ENCODE peak calls at places on chromosomes 6 and 20, in five cellular contexts. F, X, K, H and P are unnamed samples.

GRCh38 chr6:95569560-95569959 is 7.8 kb upstream of the MANEA start:
- DNase-seq in X (no peak), F (no peak), H (no peak), K (no peak), P (no peak)

GRCh38 chr6:85354761-85355618 is 94.9 kb upstream of the NT5E start:
- DNase-seq in F (peak), K (peak), X (peak), H (peak), P (peak)

GRCh38 chr6:25017932-25018581 is 82.3 kb upstream of the RIPOR2 start:
- DNase-seq in F (peak), X (peak), K (peak), H (peak), P (peak)

GRCh38 chr6:42292002-42292735 is 74.5 kb upstream of the MRPS10 start:
- DNase-seq in K (peak), H (peak), X (no peak), F (no peak), P (peak)

GRCh38 chr6:30156262-30156599 is 4.8 kb downstream of the TRIM10 start:
- DNase-seq in H (peak), F (no peak), K (peak), X (no peak), P (no peak)

GRCh38 chr6:124535746-124536145 is 426.5 kb upstream of the RNF217 start:
- DNase-seq in H (no peak), K (peak), F (no peak), X (no peak), P (no peak)

GRCh38 chr6:34585512-34586045 is 29.4 kb upstream of the SPDEF start:
- DNase-seq in K (no peak), H (peak), X (no peak), F (no peak), P (no peak)

GRCh38 chr6:119308048-119308570 is 41.5 kb downstream of the MAN1A1 start:
- DNase-seq in F (no peak), X (no peak), K (peak), H (peak), P (peak)

GRCh38 chr6:152897807-152898399 is 84.9 kb downstream of the FBXO5 start:
- DNase-seq in K (peak), H (peak), X (peak), F (peak), P (peak)

GRCh38 chr6:69044534-69044933 is 409.5 kb downstream of the ADGRB3 start:
- DNase-seq in H (no peak), X (no peak), K (no peak), F (no peak), P (no peak)

GRCh38 chr6:31718294-31718693 is 3.1 kb downstream of the LY6G6D start:
- DNase-seq in F (no peak), X (no peak), H (no peak), K (no peak), P (no peak)

GRCh38 chr6:134707342-134707982 is 242.4 kb downstream of the ALDH8A1 start:
- DNase-seq in X (no peak), H (peak), K (peak), F (no peak), P (peak)

GRCh38 chr6:137013031-137013430 is 31.7 kb downstream of the IL20RA start:
- DNase-seq in X (no peak), H (no peak), F (no peak), K (peak), P (peak)

GRCh38 chr6:70369332-70369950 is 43.9 kb upstream of the FAM135A start:
- DNase-seq in F (peak), H (peak), K (peak), X (peak), P (peak)

GRCh38 chr6:88494401-88495140 is 328.4 kb upstream of the CNR1 start:
- DNase-seq in F (no peak), X (no peak), K (no peak), H (no peak), P (no peak)

GRCh38 chr6:62612526-62612925 is 326.5 kb upstream of the KHDRBS2 start:
- DNase-seq in K (no peak), F (no peak), H (no peak), X (no peak), P (no peak)

GRCh38 chr20:63500151-63500901 is 1.4 kb upstream of the EEF1A2 start:
- DNase-seq in K (no peak), F (no peak), H (no peak), X (no peak), P (no peak)

GRCh38 chr6:156396791-156397418 is 380.3 kb upstream of the ARID1B start:
- DNase-seq in K (no peak), X (no peak), F (peak), H (no peak), P (no peak)

GRCh38 chr6:99512033-99512432 is 3.2 kb downstream of the USP45 start:
- DNase-seq in F (no peak), K (no peak), X (no peak), H (no peak), P (no peak)